ENCODE peak calls at places on chromosomes 13 and 19, in five cellular contexts. One of them, this sample, is unnamed.
A peak's percentile ranks its signal among the peaks of the same experiment; 100 is the strongest.

GRCh38 chr19:43524922-43525835 is 1.8 kb downstream of the ETHE1 start:
- DNase-seq in neuronal stem cell: no peak
- DNase-seq in IMR-90: peak; percentile 32
- DNase-seq in H9: peak; percentile 64
- DNase-seq in mesendoderm: peak; percentile 55
- DNase-seq in this sample: peak; percentile 50

GRCh38 chr13:98846991-98847390 is 94.5 kb upstream of the SLC15A1 start:
- DNase-seq in mesendoderm: no peak
- DNase-seq in H9: no peak
- DNase-seq in neuronal stem cell: no peak
- DNase-seq in IMR-90: no peak
- DNase-seq in this sample: no peak

GRCh38 chr13:50126378-50127016 is 111.3 kb downstream of the KCNRG start:
- DNase-seq in neuronal stem cell: peak; percentile 32
- DNase-seq in IMR-90: peak; percentile 58
- DNase-seq in H9: peak; percentile 39
- DNase-seq in mesendoderm: peak; percentile 66
- DNase-seq in this sample: peak; percentile 87

GRCh38 chr19:2477141-2477710 is 1.3 kb downstream of the GADD45B start:
- DNase-seq in neuronal stem cell: no peak
- DNase-seq in IMR-90: peak; percentile 34
- DNase-seq in H9: no peak
- DNase-seq in mesendoderm: no peak
- DNase-seq in this sample: peak; percentile 47

GRCh38 chr19:511101-511841 is 4.0 kb downstream of the TPGS1 start:
- DNase-seq in IMR-90: peak; percentile 36
- DNase-seq in neuronal stem cell: no peak
- DNase-seq in mesendoderm: peak; percentile 95
- DNase-seq in H9: peak; percentile 78
- DNase-seq in this sample: no peak

GRCh38 chr13:51806571-51806970 is 2.6 kb upstream of the DHRS12 start:
- DNase-seq in mesendoderm: peak; percentile 58
- DNase-seq in IMR-90: peak; percentile 34
- DNase-seq in neuronal stem cell: no peak
- DNase-seq in H9: no peak
- DNase-seq in this sample: peak; percentile 50

GRCh38 chr13:59643906-59644626 is 519.7 kb downstream of the DIAPH3 start:
- DNase-seq in mesendoderm: peak; percentile 59
- DNase-seq in neuronal stem cell: no peak
- DNase-seq in IMR-90: no peak
- DNase-seq in H9: no peak
- DNase-seq in this sample: no peak

GRCh38 chr19:38425810-38426466 is at the start of gene RASGRP4:
- DNase-seq in H9: peak; percentile 40
- DNase-seq in mesendoderm: peak; percentile 30
- DNase-seq in neuronal stem cell: no peak
- DNase-seq in IMR-90: no peak
- DNase-seq in this sample: no peak

GRCh38 chr13:64255988-64256387 is 2840.3 kb upstream of the PCDH20 start:
- DNase-seq in IMR-90: no peak
- DNase-seq in mesendoderm: no peak
- DNase-seq in neuronal stem cell: no peak
- DNase-seq in H9: no peak
- DNase-seq in this sample: no peak

GRCh38 chr13:112990783-112991182 is 21.8 kb downstream of the MCF2L start:
- DNase-seq in neuronal stem cell: no peak
- DNase-seq in IMR-90: no peak
- DNase-seq in mesendoderm: peak; percentile 74
- DNase-seq in H9: peak; percentile 79
- DNase-seq in this sample: no peak

GRCh38 chr13:27523345-27524073 is 73.1 kb upstream of the MTIF3 start:
- DNase-seq in mesendoderm: peak; percentile 10
- DNase-seq in neuronal stem cell: no peak
- DNase-seq in IMR-90: no peak
- DNase-seq in H9: no peak
- DNase-seq in this sample: no peak

GRCh38 chr13:29579094-29579493 is 16.4 kb downstream of the SLC7A1 start:
- DNase-seq in H9: no peak
- DNase-seq in neuronal stem cell: no peak
- DNase-seq in IMR-90: no peak
- DNase-seq in mesendoderm: no peak
- DNase-seq in this sample: no peak

GRCh38 chr13:29578300-29579048 is 17.0 kb downstream of the SLC7A1 start:
- DNase-seq in mesendoderm: no peak
- DNase-seq in neuronal stem cell: no peak
- DNase-seq in IMR-90: no peak
- DNase-seq in H9: no peak
- DNase-seq in this sample: no peak

GRCh38 chr13:29582171-29582570 is 13.3 kb downstream of the SLC7A1 start:
- DNase-seq in IMR-90: no peak
- DNase-seq in neuronal stem cell: no peak
- DNase-seq in H9: no peak
- DNase-seq in mesendoderm: no peak
- DNase-seq in this sample: no peak

GRCh38 chr13:29583073-29583785 is 12.3 kb downstream of the SLC7A1 start:
- DNase-seq in IMR-90: peak; percentile 76
- DNase-seq in H9: no peak
- DNase-seq in neuronal stem cell: no peak
- DNase-seq in mesendoderm: peak; percentile 57
- DNase-seq in this sample: peak; percentile 53

DNA sequence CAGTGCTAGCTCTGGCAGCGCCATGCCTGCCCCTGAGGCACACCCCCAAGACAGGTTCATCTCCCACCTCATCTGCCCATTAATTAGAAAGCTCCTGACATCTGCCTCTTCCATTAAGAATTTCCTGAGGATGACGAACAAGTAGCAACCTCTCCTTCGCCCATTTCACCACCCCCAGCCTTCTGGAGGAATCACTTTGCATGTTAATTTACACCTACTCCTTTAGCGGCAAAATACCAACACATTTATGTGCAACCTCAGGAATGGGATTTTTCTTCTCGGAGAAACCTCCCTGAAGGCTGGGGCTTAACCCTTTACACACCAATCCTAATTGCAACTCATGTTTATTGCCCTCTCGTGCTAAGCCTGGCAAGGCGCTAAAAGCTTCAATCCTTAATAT is 13.8 kb downstream of the SLC7A1 start:
- DNase-seq in mesendoderm: peak; percentile 75
- DNase-seq in IMR-90: no peak
- DNase-seq in H9: no peak
- DNase-seq in neuronal stem cell: no peak
- DNase-seq in this sample: no peak
- H3K4ac ChIP-seq in mesendoderm: no peak overlapping the region
- H3K4ac ChIP-seq in IMR-90: no peak overlapping the region
- H3K4ac ChIP-seq in H9: no peak overlapping the region
- H3K4ac ChIP-seq in neuronal stem cell: no peak overlapping the region
- H3K4ac ChIP-seq in this sample: no peak overlapping the region

GRCh38 chr19:5292843-5293606 is 47.6 kb downstream of the PTPRS start:
- DNase-seq in H9: peak; percentile 86
- DNase-seq in mesendoderm: peak; percentile 85
- DNase-seq in IMR-90: peak; percentile 65
- DNase-seq in neuronal stem cell: peak; percentile 80
- DNase-seq in this sample: peak; percentile 75

GRCh38 chr19:5291588-5292193 is 48.9 kb downstream of the PTPRS start:
- DNase-seq in mesendoderm: no peak
- DNase-seq in neuronal stem cell: no peak
- DNase-seq in IMR-90: no peak
- DNase-seq in H9: no peak
- DNase-seq in this sample: no peak

GRCh38 chr19:5290336-5291262 is 50.0 kb downstream of the PTPRS start:
- DNase-seq in mesendoderm: no peak
- DNase-seq in IMR-90: no peak
- DNase-seq in H9: no peak
- DNase-seq in neuronal stem cell: no peak
- DNase-seq in this sample: no peak

GRCh38 chr19:5293607-5294089 is 47.0 kb downstream of the PTPRS start:
- DNase-seq in neuronal stem cell: peak; percentile 92
- DNase-seq in H9: peak; percentile 79
- DNase-seq in mesendoderm: peak; percentile 68
- DNase-seq in IMR-90: peak; percentile 40
- DNase-seq in this sample: peak; percentile 54

DNA sequence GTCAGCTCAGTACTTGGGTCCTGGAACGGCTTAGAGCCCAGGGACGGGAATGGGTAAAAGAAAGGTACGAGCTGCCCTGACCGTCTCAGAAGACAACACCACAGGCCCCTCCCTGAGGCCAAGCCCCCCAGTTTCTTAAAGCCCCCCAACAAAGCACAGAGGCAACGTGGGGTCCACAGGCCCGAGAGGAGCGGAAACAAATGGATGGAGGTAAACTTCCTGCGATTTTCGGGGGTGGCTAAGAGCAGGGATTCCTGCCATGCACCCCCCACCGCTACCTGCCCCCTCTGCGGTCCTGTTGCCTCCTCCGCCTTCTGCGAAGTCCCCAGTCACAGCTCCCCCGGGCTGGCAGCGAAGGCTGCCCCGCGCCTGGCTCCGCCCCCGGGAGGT is 48.2 kb downstream of the PTPRS start:
- DNase-seq in mesendoderm: no peak
- DNase-seq in H9: no peak
- DNase-seq in IMR-90: peak; percentile 23
- DNase-seq in neuronal stem cell: no peak
- DNase-seq in this sample: no peak
- H3K4me2 ChIP-seq in mesendoderm: peak overlapping the region; percentile 60
- H3K4me2 ChIP-seq in H9: peak overlapping the region; percentile 80
- H3K4me2 ChIP-seq in IMR-90: peak overlapping the region; percentile 98
- H3K4me2 ChIP-seq in neuronal stem cell: peak overlapping the region; percentile 89
- H3K4me2 ChIP-seq in this sample: peak overlapping the region; percentile 93

DNA sequence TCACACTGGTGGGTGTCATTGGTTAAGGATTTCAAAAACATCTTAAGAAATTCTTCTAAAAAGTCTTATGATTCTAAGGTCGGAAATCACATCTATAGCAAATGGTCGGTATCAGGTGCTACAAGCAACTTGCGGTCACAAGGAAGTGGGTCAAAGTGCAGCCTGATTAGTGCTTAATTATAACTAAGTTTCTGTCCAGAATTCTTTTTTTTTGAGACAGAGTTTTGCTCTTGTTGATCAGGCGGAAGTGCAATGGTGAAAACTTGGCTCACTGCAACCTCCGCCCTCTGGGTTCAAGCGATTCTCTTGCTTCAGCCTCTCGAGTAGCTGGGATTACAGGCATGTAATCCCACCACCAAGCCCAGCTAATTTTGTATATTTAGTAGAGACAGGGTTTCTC is 1.2 kb upstream of the GDF15 start:
- DNase-seq in H9: no peak
- DNase-seq in mesendoderm: no peak
- DNase-seq in IMR-90: no peak
- DNase-seq in neuronal stem cell: no peak
- DNase-seq in this sample: no peak
- H2BK120ac ChIP-seq in H9: no peak overlapping the region
- H2BK120ac ChIP-seq in mesendoderm: no peak overlapping the region
- H2BK120ac ChIP-seq in IMR-90: no peak overlapping the region
- H2BK120ac ChIP-seq in neuronal stem cell: no peak overlapping the region
- H2BK120ac ChIP-seq in this sample: peak overlapping the region; percentile 15

GRCh38 chr19:10226376-10227214 is 4.5 kb downstream of the S1PR2 start:
- DNase-seq in IMR-90: peak; percentile 95
- DNase-seq in mesendoderm: no peak
- DNase-seq in H9: no peak
- DNase-seq in neuronal stem cell: no peak
- DNase-seq in this sample: peak; percentile 25
- H3K4ac ChIP-seq in IMR-90: peak overlapping the region; percentile 98
- H3K4ac ChIP-seq in mesendoderm: no peak overlapping the region
- H3K4ac ChIP-seq in H9: no peak overlapping the region
- H3K4ac ChIP-seq in neuronal stem cell: no peak overlapping the region
- H3K4ac ChIP-seq in this sample: no peak overlapping the region

GRCh38 chr19:40192758-40193586 is 1.7 kb downstream of the MAP3K10 start:
- DNase-seq in neuronal stem cell: no peak
- DNase-seq in H9: no peak
- DNase-seq in mesendoderm: peak; percentile 68
- DNase-seq in IMR-90: no peak
- DNase-seq in this sample: no peak

GRCh38 chr19:40190891-40191835 is at the start of gene MAP3K10:
- DNase-seq in H9: peak; percentile 63
- DNase-seq in IMR-90: peak; percentile 51
- DNase-seq in neuronal stem cell: peak; percentile 73
- DNase-seq in mesendoderm: peak; percentile 54
- DNase-seq in this sample: peak; percentile 70

GRCh38 chr19:40191836-40192646 is 815 bp downstream of the MAP3K10 start:
- DNase-seq in IMR-90: peak; percentile 19
- DNase-seq in mesendoderm: peak; percentile 77
- DNase-seq in H9: peak; percentile 77
- DNase-seq in neuronal stem cell: peak; percentile 61
- DNase-seq in this sample: peak; percentile 30

GRCh38 chr19:40198272-40198990 is 7.2 kb downstream of the MAP3K10 start:
- DNase-seq in IMR-90: no peak
- DNase-seq in mesendoderm: no peak
- DNase-seq in neuronal stem cell: no peak
- DNase-seq in H9: no peak
- DNase-seq in this sample: no peak

GRCh38 chr19:40193587-40193849 is 2.3 kb downstream of the MAP3K10 start:
- DNase-seq in neuronal stem cell: no peak
- DNase-seq in IMR-90: peak; percentile 29
- DNase-seq in mesendoderm: no peak
- DNase-seq in H9: no peak
- DNase-seq in this sample: no peak
- H3K4me2 ChIP-seq in neuronal stem cell: no peak overlapping the region
- H3K4me2 ChIP-seq in IMR-90: no peak overlapping the region
- H3K4me2 ChIP-seq in mesendoderm: no peak overlapping the region
- H3K4me2 ChIP-seq in H9: no peak overlapping the region
- H3K4me2 ChIP-seq in this sample: no peak overlapping the region

DNA sequence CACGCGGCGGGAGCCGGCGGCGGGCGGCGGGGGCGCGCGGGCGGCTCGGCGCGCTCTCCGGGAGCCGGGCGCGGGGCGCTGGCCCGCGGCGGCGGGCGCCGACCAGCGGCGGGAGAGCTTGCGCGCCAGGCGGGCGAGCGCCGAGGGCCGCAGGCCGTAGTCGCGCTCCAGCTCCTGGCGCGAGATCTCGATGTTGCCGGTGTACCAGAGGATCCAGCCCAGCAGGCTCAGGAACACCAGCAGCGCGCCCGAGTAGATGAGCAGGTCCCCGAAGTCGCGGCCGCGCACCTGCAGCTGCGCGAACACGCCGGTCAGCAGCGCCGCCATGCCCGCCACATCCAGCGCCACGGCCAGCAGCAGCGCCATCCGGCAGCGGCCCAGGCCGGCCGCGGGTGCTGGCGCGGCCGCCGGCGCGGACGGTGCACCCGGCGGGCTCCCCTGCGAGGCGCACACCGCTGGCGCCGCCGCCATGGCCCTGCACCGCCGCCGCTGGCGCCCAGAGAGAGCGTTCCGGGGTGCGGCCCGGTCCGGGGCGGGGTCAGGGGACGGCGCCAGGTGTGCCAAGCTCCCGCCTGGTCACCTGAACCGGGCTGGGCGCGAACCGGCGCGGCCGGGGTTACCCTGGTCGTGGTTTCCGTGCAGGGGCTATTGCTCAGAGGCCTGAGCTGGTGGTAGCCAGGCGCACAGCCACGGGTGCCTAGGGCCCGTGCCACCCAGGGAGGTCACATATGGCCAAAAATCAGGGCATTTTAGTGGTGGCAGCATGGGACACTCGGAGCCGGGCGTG is at the start of gene TMEM238:
- DNase-seq in mesendoderm: peak; percentile 78
- DNase-seq in H9: peak; percentile 64
- DNase-seq in neuronal stem cell: peak; percentile 64
- DNase-seq in IMR-90: peak; percentile 70
- DNase-seq in this sample: peak; percentile 75
- H2BK120ac ChIP-seq in mesendoderm: no peak within 1 kb of the TSS
- H2BK120ac ChIP-seq in H9: no peak within 1 kb of the TSS
- H2BK120ac ChIP-seq in neuronal stem cell: no peak within 1 kb of the TSS
- H2BK120ac ChIP-seq in IMR-90: peak within 1 kb of the TSS; percentile 42
- H2BK120ac ChIP-seq in this sample: peak within 1 kb of the TSS; percentile 24

GRCh38 chr19:19418548-19419260 is 13.2 kb downstream of the GATAD2A start:
- DNase-seq in H9: no peak
- DNase-seq in neuronal stem cell: no peak
- DNase-seq in mesendoderm: no peak
- DNase-seq in IMR-90: no peak
- DNase-seq in this sample: no peak
- H3K4ac ChIP-seq in H9: no peak overlapping the region
- H3K4ac ChIP-seq in neuronal stem cell: no peak overlapping the region
- H3K4ac ChIP-seq in mesendoderm: no peak overlapping the region
- H3K4ac ChIP-seq in IMR-90: no peak overlapping the region
- H3K4ac ChIP-seq in this sample: no peak overlapping the region

GRCh38 chr13:42280537-42280936 is 8.6 kb downstream of the AKAP11 start:
- DNase-seq in mesendoderm: no peak
- DNase-seq in IMR-90: no peak
- DNase-seq in neuronal stem cell: no peak
- DNase-seq in H9: no peak
- DNase-seq in this sample: no peak
- H3K4me2 ChIP-seq in mesendoderm: no peak overlapping the region
- H3K4me2 ChIP-seq in IMR-90: no peak overlapping the region
- H3K4me2 ChIP-seq in neuronal stem cell: no peak overlapping the region
- H3K4me2 ChIP-seq in H9: no peak overlapping the region
- H3K4me2 ChIP-seq in this sample: no peak overlapping the region